ENCODE peak calls at places on chromosomes 13 and 19, in four cellular contexts. X is B cell, G is Calu3, O is HT-29. P is an unnamed sample.

GRCh38 chr13:110560606-110561334 is 752 bp downstream of the RAB20 start:
- DNase-seq in X (peak), O (peak), G (no peak), P (peak)

GRCh38 chr13:21365574-21365973 is 93.5 kb downstream of the ZDHHC20 start:
- DNase-seq in G (no peak), O (no peak), X (no peak), P (no peak)

GRCh38 chr13:99303863-99304521 is 3.2 kb downstream of the GPR183 start:
- DNase-seq in X (no peak), G (no peak), O (no peak), P (peak)

GRCh38 chr13:102901615-102902305 is 55.9 kb downstream of the ERCC5 start:
- DNase-seq in O (no peak), G (no peak), X (no peak), P (no peak)

GRCh38 chr13:25689539-25689938 is 317.8 kb downstream of the ATP8A2 start:
- DNase-seq in G (no peak), O (no peak), X (no peak), P (no peak)

GRCh38 chr13:112619730-112620639 is 32.0 kb upstream of the TUBGCP3 start:
- DNase-seq in X (no peak), G (no peak), O (peak), P (no peak)

GRCh38 chr19:40150170-40150569 is 41.1 kb upstream of the MAP3K10 start:
- DNase-seq in O (no peak), X (no peak), G (no peak), P (no peak)

GRCh38 chr19:6047741-6048231 is 62.5 kb downstream of the RFX2 start:
- DNase-seq in X (no peak), O (peak), G (peak), P (no peak)

GRCh38 chr19:50417850-50418185 is 920 bp upstream of the SPIB start:
- DNase-seq in G (no peak), X (no peak), O (no peak), P (no peak)

GRCh38 chr19:29497686-29498436 is 27.9 kb upstream of the VSTM2B start:
- DNase-seq in O (no peak), X (no peak), G (no peak), P (no peak)

GRCh38 chr13:110536006-110536693 is 25.4 kb downstream of the RAB20 start:
- DNase-seq in O (no peak), G (no peak), X (peak), P (no peak)

GRCh38 chr19:40198272-40198990 is 7.2 kb downstream of the MAP3K10 start:
- DNase-seq in X (no peak), G (no peak), O (no peak), P (no peak)

GRCh38 chr19:39411006-39411831 is 1.2 kb upstream of the PLEKHG2 start:
- DNase-seq in X (peak), O (peak), G (peak), P (no peak)

GRCh38 chr13:100694722-100695644 is 20.4 kb upstream of the TMTC4 start:
- DNase-seq in O (peak), X (no peak), G (peak), P (no peak)

GRCh38 chr13:32901994-32902780 is 114.0 kb upstream of the KL start:
- DNase-seq in O (no peak), X (no peak), G (no peak), P (no peak)

GRCh38 chr13:51801631-51802099 is 2.3 kb downstream of the DHRS12 start:
- DNase-seq in O (peak), G (peak), X (no peak), P (no peak)

GRCh38 chr19:50409347-50409746 is 9.4 kb upstream of the SPIB start:
- DNase-seq in X (no peak), G (no peak), O (no peak), P (no peak)

GRCh38 chr13:74203576-74203975 is 69.4 kb upstream of the KLF12 start:
- DNase-seq in X (no peak), G (no peak), O (no peak), P (no peak)